ENCODE peak calls at places on chromosomes 12 and 14, in five cellular contexts. U is AG04449; Z is stimulated activated CD8-positive, alpha-beta memory T cell treated with anti-CD3 and anti-CD28 coated beads, Interleukin-2, amount 100 ng/mL, for 48 hours; E is NCI-H2107; F is hypothalamus. G is an unnamed sample.

GRCh38 chr12:131047789-131048610 is 94.3 kb downstream of the ADGRD1 start:
- DNase-seq in U (no peak), Z (no peak), E (no peak), F (no peak), G (no peak)

GRCh38 chr14:64807588-64807987 is 72.1 kb downstream of the SPTB start:
- DNase-seq in U (no peak), Z (no peak), E (no peak), F (no peak), G (no peak)

GRCh38 chr14:51094282-51094821 is 553 bp downstream of the TRIM9 start:
- DNase-seq in U (no peak), Z (no peak), E (no peak), F (no peak), G (peak)

GRCh38 chr12:104370989-104371870 is 67.7 kb downstream of the EID3 start:
- DNase-seq in U (no peak), Z (no peak), E (no peak), F (no peak), G (no peak)

GRCh38 chr14:64849940-64850339 is 29.8 kb downstream of the SPTB start:
- DNase-seq in U (no peak), Z (no peak), E (no peak), F (no peak), G (no peak)

GRCh38 chr12:50217202-50217601 is 50.0 kb upstream of the CERS5 start:
- DNase-seq in U (no peak), Z (no peak), E (no peak), F (no peak), G (no peak)

GRCh38 chr14:61388173-61388975 is 67.0 kb downstream of the PRKCH start:
- DNase-seq in U (no peak), Z (peak), E (peak), F (no peak), G (no peak)

GRCh38 chr14:52683985-52684520 is 11.3 kb downstream of the ERO1A start:
- DNase-seq in U (no peak), Z (no peak), E (no peak), F (no peak), G (no peak)

GRCh38 chr12:6697584-6698351 is 2.8 kb downstream of the PIANP start:
- DNase-seq in U (no peak), Z (no peak), E (no peak), F (no peak), G (no peak)

GRCh38 chr12:104340917-104341611 is 37.5 kb downstream of the EID3 start:
- DNase-seq in U (no peak), Z (no peak), E (no peak), F (no peak), G (no peak)

GRCh38 chr12:5335059-5335458 is 96.8 kb upstream of the NTF3 start:
- DNase-seq in U (no peak), Z (no peak), E (no peak), F (no peak), G (no peak)

GRCh38 chr12:52321433-52321832 is 235 bp upstream of the KRT83 start:
- DNase-seq in U (no peak), Z (no peak), E (no peak), F (no peak), G (no peak)

GRCh38 chr14:74979442-74980397 is 23.0 kb upstream of the EIF2B2 start:
- DNase-seq in U (no peak), Z (no peak), E (peak), F (no peak), G (no peak)

GRCh38 chr12:13941258-13942249 is 39.8 kb downstream of the GRIN2B start:
- DNase-seq in U (no peak), Z (no peak), E (peak), F (no peak), G (no peak)

GRCh38 chr12:19055589-19055988 is 73.9 kb upstream of the PLEKHA5 start:
- DNase-seq in U (no peak), Z (no peak), E (no peak), F (no peak), G (no peak)

GRCh38 chr14:73462815-73463214 is 4.5 kb upstream of the NUMB start:
- DNase-seq in U (no peak), Z (no peak), E (no peak), F (no peak), G (no peak)

GRCh38 chr14:39432619-39433451 is 602 bp upstream of the FBXO33 start:
- DNase-seq in U (no peak), Z (peak), E (peak), F (peak), G (peak)

GRCh38 chr14:105117710-105118385 is 50.7 kb downstream of the JAG2 start:
- DNase-seq in U (no peak), Z (no peak), E (no peak), F (no peak), G (no peak)

GRCh38 chr12:128971802-128972201 is 118.5 kb downstream of the GLT1D1 start:
- DNase-seq in U (no peak), Z (no peak), E (peak), F (no peak), G (no peak)

GRCh38 chr12:356276-356988 is 32.7 kb downstream of the KDM5A start:
- DNase-seq in U (peak), Z (no peak), E (no peak), F (no peak), G (no peak)

GRCh38 chr14:29584992-29585391 is 342.7 kb downstream of the PRKD1 start:
- DNase-seq in U (peak), Z (no peak), E (peak), F (no peak), G (no peak)

GRCh38 chr12:54259194-54260011 is 20.5 kb downstream of the CBX5 start:
- DNase-seq in U (no peak), Z (peak), E (peak), F (peak), G (no peak)

GRCh38 chr12:92363295-92364146 is 217.9 kb upstream of the BTG1 start:
- DNase-seq in U (no peak), Z (peak), E (no peak), F (no peak), G (no peak)

GRCh38 chr12:53939141-53940108 is 794 bp downstream of the HOXC13 start:
- DNase-seq in U (no peak), Z (no peak), E (no peak), F (no peak), G (no peak)

GRCh38 chr12:80101126-80101525 is 1.8 kb downstream of the OTOGL start:
- DNase-seq in U (no peak), Z (no peak), E (no peak), F (no peak), G (no peak)

GRCh38 chr14:61662437-61663311 is 32.6 kb upstream of the HIF1A start:
- DNase-seq in U (no peak), Z (peak), E (no peak), F (no peak), G (peak)